ENCODE peak calls at places on chromosomes 2 and 18, in seven cellular contexts. One of them, this sample, is unnamed.

GRCh38 chr2:215900865-215901264 is 112.5 kb downstream of the MREG start:
- DNase-seq in psoas muscle: no peak
- DNase-seq in CD8-positive, alpha-beta T cell: no peak
- DNase-seq in effector memory CD4-positive, alpha-beta T cell: no peak
- DNase-seq in GM23248: no peak
- DNase-seq in endothelial cell of umbilical vein: peak; percentile 99
- DNase-seq in tibial artery: no peak
- DNase-seq in this sample: no peak

GRCh38 chr18:48754559-48754958 is 196.2 kb downstream of the SMAD7 start:
- DNase-seq in GM23248: no peak
- DNase-seq in endothelial cell of umbilical vein: no peak
- DNase-seq in psoas muscle: no peak
- DNase-seq in effector memory CD4-positive, alpha-beta T cell: no peak
- DNase-seq in CD8-positive, alpha-beta T cell: no peak
- DNase-seq in tibial artery: no peak
- DNase-seq in this sample: no peak

GRCh38 chr2:174633621-174633927 is 36.0 kb upstream of the WIPF1 start:
- DNase-seq in GM23248: peak; percentile 71
- DNase-seq in effector memory CD4-positive, alpha-beta T cell: no peak
- DNase-seq in endothelial cell of umbilical vein: peak; percentile 8
- DNase-seq in CD8-positive, alpha-beta T cell: no peak
- DNase-seq in tibial artery: no peak
- DNase-seq in psoas muscle: no peak
- DNase-seq in this sample: no peak

GRCh38 chr2:127397568-127398238 is 9.9 kb upstream of the MAP3K2 start:
- DNase-seq in GM23248: no peak
- DNase-seq in CD8-positive, alpha-beta T cell: no peak
- DNase-seq in endothelial cell of umbilical vein: no peak
- DNase-seq in psoas muscle: peak; percentile 67
- DNase-seq in effector memory CD4-positive, alpha-beta T cell: no peak
- DNase-seq in tibial artery: no peak
- DNase-seq in this sample: no peak

GRCh38 chr2:98701230-98701629 is 29.7 kb downstream of the MGAT4A start:
- DNase-seq in endothelial cell of umbilical vein: peak; percentile 92
- DNase-seq in psoas muscle: no peak
- DNase-seq in CD8-positive, alpha-beta T cell: no peak
- DNase-seq in effector memory CD4-positive, alpha-beta T cell: no peak
- DNase-seq in tibial artery: no peak
- DNase-seq in GM23248: peak; percentile 20
- DNase-seq in this sample: no peak

GRCh38 chr2:53778536-53779162 is 8.1 kb downstream of the ASB3 start:
- DNase-seq in tibial artery: no peak
- DNase-seq in endothelial cell of umbilical vein: no peak
- DNase-seq in effector memory CD4-positive, alpha-beta T cell: no peak
- DNase-seq in CD8-positive, alpha-beta T cell: no peak
- DNase-seq in psoas muscle: no peak
- DNase-seq in GM23248: no peak
- DNase-seq in this sample: no peak

GRCh38 chr2:199922856-199923255 is 11.8 kb downstream of the C2orf69 start:
- DNase-seq in psoas muscle: no peak
- DNase-seq in effector memory CD4-positive, alpha-beta T cell: no peak
- DNase-seq in endothelial cell of umbilical vein: no peak
- DNase-seq in GM23248: no peak
- DNase-seq in CD8-positive, alpha-beta T cell: no peak
- DNase-seq in tibial artery: no peak
- DNase-seq in this sample: no peak

GRCh38 chr2:68997401-68997800 is 15.6 kb upstream of the ANTXR1 start:
- DNase-seq in CD8-positive, alpha-beta T cell: no peak
- DNase-seq in psoas muscle: no peak
- DNase-seq in effector memory CD4-positive, alpha-beta T cell: no peak
- DNase-seq in GM23248: no peak
- DNase-seq in endothelial cell of umbilical vein: no peak
- DNase-seq in tibial artery: no peak
- DNase-seq in this sample: no peak

GRCh38 chr18:25166113-25166512 is 185.9 kb downstream of the ZNF521 start:
- DNase-seq in CD8-positive, alpha-beta T cell: no peak
- DNase-seq in GM23248: no peak
- DNase-seq in tibial artery: no peak
- DNase-seq in endothelial cell of umbilical vein: no peak
- DNase-seq in psoas muscle: no peak
- DNase-seq in effector memory CD4-positive, alpha-beta T cell: no peak
- DNase-seq in this sample: no peak

GRCh38 chr2:172693037-172693436 is 42.6 kb upstream of the RAPGEF4 start:
- DNase-seq in psoas muscle: no peak
- DNase-seq in tibial artery: peak; percentile 32
- DNase-seq in CD8-positive, alpha-beta T cell: no peak
- DNase-seq in endothelial cell of umbilical vein: peak; percentile 98
- DNase-seq in effector memory CD4-positive, alpha-beta T cell: no peak
- DNase-seq in GM23248: peak; percentile 98
- DNase-seq in this sample: peak; percentile 77

GRCh38 chr18:59432796-59433195 is 73.7 kb upstream of the LMAN1 start:
- DNase-seq in effector memory CD4-positive, alpha-beta T cell: no peak
- DNase-seq in endothelial cell of umbilical vein: no peak
- DNase-seq in CD8-positive, alpha-beta T cell: no peak
- DNase-seq in GM23248: no peak
- DNase-seq in psoas muscle: no peak
- DNase-seq in tibial artery: no peak
- DNase-seq in this sample: no peak

GRCh38 chr2:108640731-108641130 is 78.6 kb upstream of the RANBP2 start:
- DNase-seq in GM23248: peak; percentile 93
- DNase-seq in tibial artery: no peak
- DNase-seq in effector memory CD4-positive, alpha-beta T cell: no peak
- DNase-seq in CD8-positive, alpha-beta T cell: no peak
- DNase-seq in endothelial cell of umbilical vein: peak; percentile 38
- DNase-seq in psoas muscle: no peak
- DNase-seq in this sample: no peak

GRCh38 chr2:38835015-38835601 is 40.6 kb downstream of the DHX57 start:
- DNase-seq in CD8-positive, alpha-beta T cell: no peak
- DNase-seq in tibial artery: no peak
- DNase-seq in endothelial cell of umbilical vein: peak; percentile 40
- DNase-seq in GM23248: peak; percentile 53
- DNase-seq in effector memory CD4-positive, alpha-beta T cell: no peak
- DNase-seq in psoas muscle: no peak
- DNase-seq in this sample: no peak

GRCh38 chr2:125085904-125086303 is 1060.8 kb downstream of the CNTNAP5 start:
- DNase-seq in GM23248: no peak
- DNase-seq in CD8-positive, alpha-beta T cell: no peak
- DNase-seq in endothelial cell of umbilical vein: no peak
- DNase-seq in effector memory CD4-positive, alpha-beta T cell: no peak
- DNase-seq in psoas muscle: no peak
- DNase-seq in tibial artery: no peak
- DNase-seq in this sample: no peak

GRCh38 chr2:67389286-67389685 is 7.8 kb upstream of the ETAA1 start:
- DNase-seq in effector memory CD4-positive, alpha-beta T cell: no peak
- DNase-seq in endothelial cell of umbilical vein: peak; percentile 69
- DNase-seq in CD8-positive, alpha-beta T cell: no peak
- DNase-seq in tibial artery: no peak
- DNase-seq in GM23248: peak; percentile 66
- DNase-seq in psoas muscle: no peak
- DNase-seq in this sample: no peak

GRCh38 chr2:27407798-27408491 is 1.4 kb downstream of the PPM1G start:
- DNase-seq in GM23248: peak; percentile 79
- DNase-seq in tibial artery: no peak
- DNase-seq in psoas muscle: no peak
- DNase-seq in effector memory CD4-positive, alpha-beta T cell: no peak
- DNase-seq in CD8-positive, alpha-beta T cell: no peak
- DNase-seq in endothelial cell of umbilical vein: peak; percentile 75
- DNase-seq in this sample: no peak

GRCh38 chr2:6880200-6880733 is 2.7 kb downstream of the RSAD2 start:
- DNase-seq in GM23248: no peak
- DNase-seq in endothelial cell of umbilical vein: no peak
- DNase-seq in CD8-positive, alpha-beta T cell: no peak
- DNase-seq in effector memory CD4-positive, alpha-beta T cell: no peak
- DNase-seq in tibial artery: no peak
- DNase-seq in psoas muscle: no peak
- DNase-seq in this sample: no peak

GRCh38 chr2:82128051-82128450 is 1823.5 kb upstream of the LRRTM1 start:
- DNase-seq in tibial artery: no peak
- DNase-seq in GM23248: no peak
- DNase-seq in effector memory CD4-positive, alpha-beta T cell: no peak
- DNase-seq in endothelial cell of umbilical vein: no peak
- DNase-seq in psoas muscle: no peak
- DNase-seq in CD8-positive, alpha-beta T cell: no peak
- DNase-seq in this sample: no peak
- H3K9me3 ChIP-seq in tibial artery: no peaks in the 10 kb centered on the region
- H3K9me3 ChIP-seq in GM23248: no peaks in the 10 kb centered on the region
- H3K9me3 ChIP-seq in effector memory CD4-positive, alpha-beta T cell: no peaks in the 10 kb centered on the region
- H3K9me3 ChIP-seq in endothelial cell of umbilical vein: no peaks in the 10 kb centered on the region
- H3K9me3 ChIP-seq in psoas muscle: no peaks in the 10 kb centered on the region
- H3K9me3 ChIP-seq in CD8-positive, alpha-beta T cell: no peaks in the 10 kb centered on the region
- H3K9me3 ChIP-seq in this sample: no peaks in the 10 kb centered on the region

GRCh38 chr2:226446406-226447001 is 353.1 kb downstream of the IRS1 start:
- DNase-seq in tibial artery: no peak
- DNase-seq in endothelial cell of umbilical vein: no peak
- DNase-seq in psoas muscle: no peak
- DNase-seq in effector memory CD4-positive, alpha-beta T cell: no peak
- DNase-seq in GM23248: peak; percentile 34
- DNase-seq in CD8-positive, alpha-beta T cell: no peak
- DNase-seq in this sample: no peak
- H3K27ac ChIP-seq in tibial artery: no peak overlapping the region
- H3K27ac ChIP-seq in endothelial cell of umbilical vein: no peak overlapping the region
- H3K27ac ChIP-seq in psoas muscle: peak overlapping the region; percentile 62
- H3K27ac ChIP-seq in effector memory CD4-positive, alpha-beta T cell: no peak overlapping the region
- H3K27ac ChIP-seq in GM23248: no peak overlapping the region
- H3K27ac ChIP-seq in CD8-positive, alpha-beta T cell: no peak overlapping the region
- H3K27ac ChIP-seq in this sample: peak overlapping the region; percentile 78

DNA sequence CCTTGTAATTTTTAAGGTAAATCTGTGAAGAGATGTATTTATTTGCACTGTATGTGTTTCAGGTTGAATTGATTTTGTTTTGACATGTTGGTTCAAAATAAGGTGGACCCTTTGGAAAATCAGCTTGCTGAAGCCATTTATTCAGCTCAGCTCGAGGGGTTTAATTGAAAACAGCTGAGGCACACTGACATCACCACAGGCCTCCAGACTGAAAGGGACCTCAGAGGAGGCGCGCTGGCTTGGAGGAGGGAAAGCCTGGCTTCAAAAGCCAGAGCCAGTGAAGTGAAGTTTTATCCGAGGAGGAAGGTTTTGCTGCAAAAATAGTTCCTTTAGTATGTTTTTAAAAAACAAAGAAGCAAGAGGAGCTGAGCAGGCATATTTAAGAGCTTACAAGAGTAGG is 26.9 kb upstream of the DNMT3A start:
- DNase-seq in effector memory CD4-positive, alpha-beta T cell: no peak
- DNase-seq in GM23248: peak; percentile 49
- DNase-seq in tibial artery: no peak
- DNase-seq in psoas muscle: no peak
- DNase-seq in CD8-positive, alpha-beta T cell: no peak
- DNase-seq in endothelial cell of umbilical vein: no peak
- DNase-seq in this sample: no peak
- H3K9me3 ChIP-seq in effector memory CD4-positive, alpha-beta T cell: no peaks in the 10 kb centered on the region
- H3K9me3 ChIP-seq in GM23248: no peaks in the 10 kb centered on the region
- H3K9me3 ChIP-seq in tibial artery: no peaks in the 10 kb centered on the region
- H3K9me3 ChIP-seq in psoas muscle: no peaks in the 10 kb centered on the region
- H3K9me3 ChIP-seq in CD8-positive, alpha-beta T cell: no peaks in the 10 kb centered on the region
- H3K9me3 ChIP-seq in endothelial cell of umbilical vein: no peaks in the 10 kb centered on the region
- H3K9me3 ChIP-seq in this sample: no peaks in the 10 kb centered on the region

DNA sequence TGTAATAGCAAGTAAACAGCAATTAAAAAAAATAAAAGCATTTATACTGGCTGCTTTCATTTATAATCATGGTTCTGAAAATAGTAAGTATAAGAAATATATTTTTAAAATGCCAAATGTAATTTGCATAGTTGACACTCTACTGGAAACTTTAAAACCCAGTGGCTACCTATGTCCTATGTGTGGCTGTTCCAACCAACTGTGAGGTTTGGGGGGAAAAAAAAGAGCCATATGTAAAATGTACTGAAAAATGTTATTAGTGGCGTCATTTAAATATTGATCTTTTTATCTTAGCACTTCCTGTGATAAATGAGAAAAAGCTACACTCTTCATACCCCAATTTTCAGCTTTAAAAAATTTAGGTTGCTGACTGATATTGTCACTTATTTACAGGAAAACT is 270.7 kb downstream of the TCF4 start:
- DNase-seq in psoas muscle: no peak
- DNase-seq in effector memory CD4-positive, alpha-beta T cell: no peak
- DNase-seq in tibial artery: no peak
- DNase-seq in GM23248: no peak
- DNase-seq in CD8-positive, alpha-beta T cell: no peak
- DNase-seq in endothelial cell of umbilical vein: no peak
- DNase-seq in this sample: no peak
- H3K27ac ChIP-seq in psoas muscle: peak overlapping the region; percentile 89
- H3K27ac ChIP-seq in effector memory CD4-positive, alpha-beta T cell: no peak overlapping the region
- H3K27ac ChIP-seq in tibial artery: no peak overlapping the region
- H3K27ac ChIP-seq in GM23248: peak overlapping the region; percentile 94
- H3K27ac ChIP-seq in CD8-positive, alpha-beta T cell: no peak overlapping the region
- H3K27ac ChIP-seq in endothelial cell of umbilical vein: no peak overlapping the region
- H3K27ac ChIP-seq in this sample: no peak overlapping the region

DNA sequence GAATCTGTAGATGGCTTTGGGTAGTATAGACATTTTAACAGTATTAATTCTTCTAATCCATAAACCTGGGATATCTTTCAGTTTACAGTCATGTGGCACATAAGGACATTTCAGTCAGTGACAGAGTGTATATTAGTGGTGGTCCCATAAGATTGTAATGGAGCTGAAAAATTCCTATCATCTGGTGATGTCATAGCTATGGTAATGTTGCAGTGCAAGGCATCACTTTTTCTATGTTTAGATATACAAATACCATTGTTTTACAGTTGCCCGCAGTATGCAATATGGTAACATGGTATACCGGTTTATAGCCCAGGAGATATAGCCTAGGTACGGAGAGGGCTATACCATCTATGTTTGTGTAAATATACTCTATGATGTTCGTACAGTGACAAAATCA is 9.7 kb downstream of the CCDC150 start:
- DNase-seq in psoas muscle: no peak
- DNase-seq in tibial artery: no peak
- DNase-seq in GM23248: no peak
- DNase-seq in endothelial cell of umbilical vein: no peak
- DNase-seq in CD8-positive, alpha-beta T cell: no peak
- DNase-seq in effector memory CD4-positive, alpha-beta T cell: no peak
- DNase-seq in this sample: no peak
- H3K9me3 ChIP-seq in psoas muscle: peaks cover 33% of the 10 kb centered on the region
- H3K9me3 ChIP-seq in tibial artery: peaks cover 25% of the 10 kb centered on the region
- H3K9me3 ChIP-seq in GM23248: no peaks in the 10 kb centered on the region
- H3K9me3 ChIP-seq in endothelial cell of umbilical vein: peaks cover 5% of the 10 kb centered on the region
- H3K9me3 ChIP-seq in CD8-positive, alpha-beta T cell: peaks cover 15% of the 10 kb centered on the region
- H3K9me3 ChIP-seq in effector memory CD4-positive, alpha-beta T cell: peaks cover 10% of the 10 kb centered on the region
- H3K9me3 ChIP-seq in this sample: peaks cover 5% of the 10 kb centered on the region

GRCh38 chr2:10513201-10513600 is 65.1 kb upstream of the ODC1 start:
- DNase-seq in CD8-positive, alpha-beta T cell: no peak
- DNase-seq in GM23248: no peak
- DNase-seq in effector memory CD4-positive, alpha-beta T cell: no peak
- DNase-seq in tibial artery: no peak
- DNase-seq in psoas muscle: no peak
- DNase-seq in endothelial cell of umbilical vein: no peak
- DNase-seq in this sample: no peak
- H3K27ac ChIP-seq in CD8-positive, alpha-beta T cell: no peak overlapping the region
- H3K27ac ChIP-seq in GM23248: no peak overlapping the region
- H3K27ac ChIP-seq in effector memory CD4-positive, alpha-beta T cell: no peak overlapping the region
- H3K27ac ChIP-seq in tibial artery: no peak overlapping the region
- H3K27ac ChIP-seq in psoas muscle: no peak overlapping the region
- H3K27ac ChIP-seq in endothelial cell of umbilical vein: no peak overlapping the region
- H3K27ac ChIP-seq in this sample: no peak overlapping the region

DNA sequence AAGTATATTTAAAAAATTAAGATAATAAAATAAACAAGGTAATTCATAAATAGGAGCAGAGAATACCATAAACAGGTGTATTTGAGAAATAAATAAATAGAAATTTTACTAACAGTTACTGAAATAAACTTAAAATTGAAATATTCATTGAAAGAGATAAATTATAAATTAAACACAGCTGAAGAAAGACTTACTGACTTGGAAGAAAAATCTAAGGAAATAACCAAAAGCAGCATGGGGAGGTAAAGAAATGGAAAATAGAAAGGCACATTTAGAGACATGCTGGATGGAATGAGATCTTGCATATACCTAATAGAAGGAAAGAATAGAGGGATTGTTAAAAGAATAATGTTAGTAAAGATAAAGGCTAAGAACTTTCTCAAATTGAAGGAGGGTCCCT is 96.3 kb downstream of the SOX11 start:
- DNase-seq in GM23248: no peak
- DNase-seq in psoas muscle: no peak
- DNase-seq in effector memory CD4-positive, alpha-beta T cell: no peak
- DNase-seq in tibial artery: no peak
- DNase-seq in endothelial cell of umbilical vein: no peak
- DNase-seq in CD8-positive, alpha-beta T cell: no peak
- DNase-seq in this sample: no peak
- H3K9me3 ChIP-seq in GM23248: no peaks in the 10 kb centered on the region
- H3K9me3 ChIP-seq in psoas muscle: peaks cover 11% of the 10 kb centered on the region
- H3K9me3 ChIP-seq in effector memory CD4-positive, alpha-beta T cell: peaks cover 3% of the 10 kb centered on the region
- H3K9me3 ChIP-seq in tibial artery: peaks cover 11% of the 10 kb centered on the region
- H3K9me3 ChIP-seq in endothelial cell of umbilical vein: peaks cover 6% of the 10 kb centered on the region
- H3K9me3 ChIP-seq in CD8-positive, alpha-beta T cell: no peaks in the 10 kb centered on the region
- H3K9me3 ChIP-seq in this sample: no peaks in the 10 kb centered on the region